ENCODE peak calls at places on chromosomes 11 and 22, in four cellular contexts. One of them, this sample, is unnamed.

GRCh38 chr11:32888805-32889204 is 3.8 kb upstream of the QSER1 start:
- DNase-seq in HCT116: no peak
- DNase-seq in suprapubic skin: no peak
- DNase-seq in trophoblast cell: no peak
- DNase-seq in this sample: no peak

GRCh38 chr11:101003468-101003867 is 126.1 kb downstream of the PGR start:
- DNase-seq in HCT116: peak
- DNase-seq in suprapubic skin: no peak
- DNase-seq in trophoblast cell: no peak
- DNase-seq in this sample: no peak

GRCh38 chr11:15157738-15158137 is 43.0 kb downstream of the INSC start:
- DNase-seq in HCT116: no peak
- DNase-seq in suprapubic skin: no peak
- DNase-seq in trophoblast cell: no peak
- DNase-seq in this sample: no peak

GRCh38 chr11:65169164-65169641 is 830 bp upstream of the SPDYC start:
- DNase-seq in HCT116: no peak
- DNase-seq in suprapubic skin: no peak
- DNase-seq in trophoblast cell: no peak
- DNase-seq in this sample: no peak

GRCh38 chr22:50684501-50684900 is 11.9 kb downstream of the SHANK3 start:
- DNase-seq in HCT116: no peak
- DNase-seq in suprapubic skin: no peak
- DNase-seq in trophoblast cell: no peak
- DNase-seq in this sample: no peak

GRCh38 chr22:28411125-28411524 is 268.5 kb downstream of the TTC28 start:
- DNase-seq in HCT116: no peak
- DNase-seq in suprapubic skin: no peak
- DNase-seq in trophoblast cell: no peak
- DNase-seq in this sample: no peak

GRCh38 chr11:57406337-57406904 is 16.0 kb upstream of the PRG2 start:
- DNase-seq in HCT116: no peak
- DNase-seq in suprapubic skin: no peak
- DNase-seq in trophoblast cell: peak
- DNase-seq in this sample: peak

GRCh38 chr11:31797227-31798056 is 13.7 kb downstream of the PAX6 start:
- DNase-seq in HCT116: no peak
- DNase-seq in suprapubic skin: no peak
- DNase-seq in trophoblast cell: no peak
- DNase-seq in this sample: no peak

GRCh38 chr11:106986261-106986660 is 32.0 kb downstream of the GUCY1A2 start:
- DNase-seq in HCT116: no peak
- DNase-seq in suprapubic skin: no peak
- DNase-seq in trophoblast cell: no peak
- DNase-seq in this sample: no peak

GRCh38 chr11:117538731-117539130 is 211.1 kb downstream of the CEP164 start:
- DNase-seq in HCT116: no peak
- DNase-seq in suprapubic skin: no peak
- DNase-seq in trophoblast cell: no peak
- DNase-seq in this sample: no peak

GRCh38 chr11:11808992-11809583 is 32.7 kb upstream of the USP47 start:
- DNase-seq in HCT116: no peak
- DNase-seq in suprapubic skin: no peak
- DNase-seq in trophoblast cell: no peak
- DNase-seq in this sample: no peak

GRCh38 chr11:131841028-131841427 is 470.6 kb downstream of the NTM start:
- DNase-seq in HCT116: no peak
- DNase-seq in suprapubic skin: no peak
- DNase-seq in trophoblast cell: no peak
- DNase-seq in this sample: no peak

GRCh38 chr11:133978816-133979215 is 22.0 kb upstream of the IGSF9B start:
- DNase-seq in HCT116: no peak
- DNase-seq in suprapubic skin: no peak
- DNase-seq in trophoblast cell: no peak
- DNase-seq in this sample: no peak

GRCh38 chr11:92886243-92886905 is 83.1 kb upstream of the MTNR1B start:
- DNase-seq in HCT116: peak
- DNase-seq in suprapubic skin: no peak
- DNase-seq in trophoblast cell: peak
- DNase-seq in this sample: no peak

GRCh38 chr11:65135633-65136145 is 1.4 kb upstream of the SYVN1 start:
- DNase-seq in HCT116: no peak
- DNase-seq in suprapubic skin: no peak
- DNase-seq in trophoblast cell: no peak
- DNase-seq in this sample: no peak

GRCh38 chr11:22115470-22116037 is 77.3 kb upstream of the ANO5 start:
- DNase-seq in HCT116: no peak
- DNase-seq in suprapubic skin: no peak
- DNase-seq in trophoblast cell: no peak
- DNase-seq in this sample: peak

GRCh38 chr22:38938221-38938620 is 19.2 kb upstream of the APOBEC3A start:
- DNase-seq in HCT116: no peak
- DNase-seq in suprapubic skin: no peak
- DNase-seq in trophoblast cell: no peak
- DNase-seq in this sample: no peak

DNA sequence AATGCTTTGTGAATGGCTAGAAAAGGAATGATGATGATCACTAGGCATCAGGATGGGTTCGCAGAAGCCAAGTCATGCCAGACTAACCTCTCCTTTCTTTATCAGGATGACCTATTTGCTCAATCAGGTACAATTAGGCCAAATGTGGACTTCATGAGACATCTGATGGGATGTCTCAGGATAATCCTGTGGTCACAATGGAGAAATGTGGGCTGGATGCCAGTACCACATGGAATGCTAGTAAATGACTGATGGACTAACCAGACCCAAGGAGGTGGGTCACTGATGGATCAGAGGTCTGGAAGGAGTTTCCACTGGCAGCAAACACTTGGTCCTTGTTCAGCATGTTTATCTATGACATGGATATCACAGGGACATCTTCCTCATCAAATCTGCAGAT is 94.8 kb upstream of the PHOX2A start:
- DNase-seq in HCT116: no peak
- DNase-seq in suprapubic skin: no peak
- DNase-seq in trophoblast cell: no peak
- DNase-seq in this sample: no peak
- H3K27ac ChIP-seq in HCT116: no peak
- H3K27ac ChIP-seq in suprapubic skin: no peak
- H3K27ac ChIP-seq in trophoblast cell: no peak
- H3K27ac ChIP-seq in this sample: no peak

DNA sequence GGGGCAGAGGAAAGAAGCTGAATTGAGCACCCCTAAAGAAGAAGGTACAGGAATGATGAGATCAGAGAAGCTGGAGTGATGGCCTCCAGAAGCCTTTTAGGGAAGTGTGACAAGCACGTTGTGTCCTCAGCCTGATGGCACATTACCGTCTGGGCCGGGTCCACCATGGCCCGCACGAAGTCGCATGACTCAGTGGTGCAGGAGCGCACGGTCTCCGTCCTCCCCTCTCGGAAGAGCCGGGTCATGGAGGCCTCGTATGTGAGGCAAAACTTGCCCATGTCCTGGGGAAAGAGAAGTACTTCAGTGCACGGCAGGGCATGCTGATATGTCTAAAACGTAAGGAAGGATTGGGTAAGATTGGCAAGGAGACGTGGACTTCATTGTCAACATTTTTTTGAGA is 11.2 kb upstream of the TESMIN start:
- DNase-seq in HCT116: no peak
- DNase-seq in suprapubic skin: no peak
- DNase-seq in trophoblast cell: peak
- DNase-seq in this sample: no peak
- H3K27ac ChIP-seq in HCT116: no peak
- H3K27ac ChIP-seq in suprapubic skin: no peak
- H3K27ac ChIP-seq in trophoblast cell: no peak
- H3K27ac ChIP-seq in this sample: no peak

GRCh38 chr11:94835571-94835970 is 67.4 kb downstream of the AMOTL1 start:
- DNase-seq in HCT116: no peak
- DNase-seq in suprapubic skin: no peak
- DNase-seq in trophoblast cell: no peak
- DNase-seq in this sample: no peak

GRCh38 chr11:94838027-94838610 is 70.0 kb downstream of the AMOTL1 start:
- DNase-seq in HCT116: no peak
- DNase-seq in suprapubic skin: no peak
- DNase-seq in trophoblast cell: no peak
- DNase-seq in this sample: no peak

GRCh38 chr11:94844031-94844430 is 75.9 kb downstream of the AMOTL1 start:
- DNase-seq in HCT116: no peak
- DNase-seq in suprapubic skin: no peak
- DNase-seq in trophoblast cell: no peak
- DNase-seq in this sample: no peak

GRCh38 chr11:94837317-94837716 is 69.2 kb downstream of the AMOTL1 start:
- DNase-seq in HCT116: no peak
- DNase-seq in suprapubic skin: no peak
- DNase-seq in trophoblast cell: no peak
- DNase-seq in this sample: no peak

DNA sequence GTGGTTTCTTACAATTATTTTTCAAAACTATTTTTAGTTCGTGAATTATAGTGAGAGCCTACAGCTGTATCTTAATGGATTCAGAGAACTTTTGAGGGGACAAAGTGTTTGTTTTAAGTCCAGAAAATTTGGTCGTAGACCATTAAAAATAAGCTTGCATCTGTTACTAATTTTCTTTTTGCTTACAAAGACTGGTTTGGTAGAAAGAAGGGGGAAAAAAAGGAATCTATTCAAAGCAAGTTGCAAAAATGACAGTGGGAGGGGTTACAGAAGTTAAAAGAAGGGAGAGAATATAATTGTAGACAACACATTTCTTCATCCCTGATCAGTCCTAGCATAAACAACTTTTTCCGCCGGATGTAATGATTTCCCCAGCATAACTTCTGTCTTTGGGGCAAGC is 72.1 kb downstream of the AMOTL1 start:
- DNase-seq in HCT116: no peak
- DNase-seq in suprapubic skin: no peak
- DNase-seq in trophoblast cell: no peak
- DNase-seq in this sample: no peak
- H3K27ac ChIP-seq in HCT116: no peak
- H3K27ac ChIP-seq in suprapubic skin: peak
- H3K27ac ChIP-seq in trophoblast cell: no peak
- H3K27ac ChIP-seq in this sample: no peak

DNA sequence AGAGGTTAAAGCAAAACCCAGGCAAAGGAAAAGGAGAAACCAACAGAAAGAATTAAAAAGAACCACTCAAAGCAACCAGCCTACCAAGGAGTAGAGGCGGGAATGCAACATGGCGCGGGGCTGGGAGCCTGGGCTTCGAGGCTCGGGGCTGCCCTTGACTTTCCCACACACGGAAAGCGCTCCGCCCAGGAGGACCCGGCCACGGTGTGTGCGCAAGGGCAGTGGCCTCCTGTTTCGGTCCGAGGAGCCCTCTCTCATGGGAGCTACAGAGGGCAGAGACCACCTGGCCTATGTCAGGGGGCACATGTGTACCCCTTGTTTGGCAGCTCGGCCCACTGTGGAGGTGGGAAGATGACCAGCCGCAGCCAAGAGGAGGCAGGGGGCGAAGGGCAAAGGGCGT is 55.9 kb downstream of the APOL1 start:
- DNase-seq in HCT116: no peak
- DNase-seq in suprapubic skin: no peak
- DNase-seq in trophoblast cell: no peak
- DNase-seq in this sample: no peak
- H3K27ac ChIP-seq in HCT116: no peak
- H3K27ac ChIP-seq in suprapubic skin: no peak
- H3K27ac ChIP-seq in trophoblast cell: no peak
- H3K27ac ChIP-seq in this sample: no peak

GRCh38 chr22:23878219-23878618 is 16.0 kb upstream of the MIF start:
- DNase-seq in HCT116: no peak
- DNase-seq in suprapubic skin: no peak
- DNase-seq in trophoblast cell: no peak
- DNase-seq in this sample: no peak

GRCh38 chr22:23877566-23877965 is 16.6 kb upstream of the MIF start:
- DNase-seq in HCT116: no peak
- DNase-seq in suprapubic skin: no peak
- DNase-seq in trophoblast cell: no peak
- DNase-seq in this sample: no peak

GRCh38 chr22:23875801-23876200 is 18.1 kb downstream of the SLC2A11 start:
- DNase-seq in HCT116: no peak
- DNase-seq in suprapubic skin: no peak
- DNase-seq in trophoblast cell: no peak
- DNase-seq in this sample: no peak

GRCh38 chr22:23874871-23875270 is 17.2 kb downstream of the SLC2A11 start:
- DNase-seq in HCT116: no peak
- DNase-seq in suprapubic skin: no peak
- DNase-seq in trophoblast cell: no peak
- DNase-seq in this sample: no peak
- H3K27ac ChIP-seq in HCT116: no peak
- H3K27ac ChIP-seq in suprapubic skin: no peak
- H3K27ac ChIP-seq in trophoblast cell: no peak
- H3K27ac ChIP-seq in this sample: no peak

GRCh38 chr11:7512525-7513209 is 1.1 kb upstream of the PPFIBP2 start:
- DNase-seq in HCT116: no peak
- DNase-seq in suprapubic skin: peak
- DNase-seq in trophoblast cell: no peak
- DNase-seq in this sample: peak
- H3K27ac ChIP-seq in HCT116: no peak
- H3K27ac ChIP-seq in suprapubic skin: peak
- H3K27ac ChIP-seq in trophoblast cell: no peak
- H3K27ac ChIP-seq in this sample: peak